ENCODE peak calls at places on chromosomes 12 and 14, in six cellular contexts. P, O, W, I, A and Q are unnamed samples.

GRCh38 chr14:22483863-22484593 is 105.0 kb downstream of the DAD1 start:
- DNase-seq in W (no peak), I (no peak), A (no peak), P (no peak), O (no peak), Q (no peak)

GRCh38 chr14:91774138-91775096 is 42.5 kb upstream of the CATSPERB start:
- DNase-seq in O (no peak), A (no peak), P (no peak), W (no peak), I (no peak), Q (no peak)

GRCh38 chr12:124510301-124510970 is 57.0 kb downstream of the NCOR2 start:
- DNase-seq in O (peak), W (no peak), I (no peak), P (no peak), A (no peak), Q (no peak)

GRCh38 chr12:96247567-96247962 is 53.4 kb downstream of the ELK3 start:
- DNase-seq in A (no peak), O (no peak), P (no peak), W (peak), I (no peak), Q (peak)

GRCh38 chr12:80230068-80230467 is 130.7 kb downstream of the OTOGL start:
- DNase-seq in O (peak), P (no peak), I (peak), A (peak), W (no peak), Q (no peak)

GRCh38 chr12:104626069-104626690 is 169.4 kb downstream of the CHST11 start:
- DNase-seq in A (no peak), W (no peak), O (no peak), P (no peak), I (no peak), Q (no peak)

GRCh38 chr12:6316921-6317692 is 6.6 kb downstream of the PLEKHG6 start:
- DNase-seq in A (no peak), P (peak), I (no peak), O (peak), W (no peak), Q (no peak)

GRCh38 chr14:97891515-97891914 is 1094.3 kb downstream of the VRK1 start:
- DNase-seq in P (no peak), W (no peak), I (no peak), A (no peak), O (no peak), Q (no peak)

GRCh38 chr12:22653790-22654189 is 28.8 kb downstream of the ETNK1 start:
- DNase-seq in O (no peak), A (no peak), I (no peak), W (no peak), P (no peak), Q (no peak)

GRCh38 chr14:100192250-100192671 is 32.8 kb upstream of the DEGS2 start:
- DNase-seq in I (no peak), P (no peak), O (no peak), W (no peak), A (no peak), Q (no peak)

GRCh38 chr12:69348162-69348938 is at the start of gene LYZ:
- DNase-seq in O (no peak), A (no peak), I (no peak), P (no peak), W (no peak), Q (no peak)
- H3K27ac ChIP-seq in O (no peak), A (no peak), I (no peak), P (no peak), W (no peak), Q (no peak)

GRCh38 chr12:101992091-101992490 is 69.7 kb downstream of the WASHC3 start:
- DNase-seq in O (no peak), I (no peak), W (peak), P (no peak), A (no peak), Q (no peak)
- H4K91ac ChIP-seq in O (no peak), I (no peak), W (no peak), P (no peak), A (no peak), Q (no peak)

GRCh38 chr14:106500571-106500970 is 974.2 kb downstream of the TMEM121 start:
- DNase-seq in A (no peak), W (no peak), P (no peak), I (no peak), O (no peak), Q (no peak)
- H3K27ac ChIP-seq in A (no peak), W (no peak), P (no peak), I (no peak), O (no peak), Q (no peak)

GRCh38 chr14:104210548-104211195 is 72.3 kb downstream of the KIF26A start:
- DNase-seq in P (no peak), A (no peak), O (no peak), W (no peak), I (no peak), Q (no peak)

GRCh38 chr14:104209985-104210520 is 71.7 kb downstream of the KIF26A start:
- DNase-seq in P (no peak), O (no peak), A (no peak), I (no peak), W (no peak), Q (no peak)

GRCh38 chr14:104212206-104213095 is 74.1 kb downstream of the KIF26A start:
- DNase-seq in A (no peak), P (no peak), W (no peak), O (no peak), I (no peak), Q (no peak)

GRCh38 chr14:104211741-104212140 is 73.4 kb downstream of the KIF26A start:
- DNase-seq in P (no peak), O (no peak), A (no peak), W (no peak), I (no peak), Q (no peak)

DNA sequence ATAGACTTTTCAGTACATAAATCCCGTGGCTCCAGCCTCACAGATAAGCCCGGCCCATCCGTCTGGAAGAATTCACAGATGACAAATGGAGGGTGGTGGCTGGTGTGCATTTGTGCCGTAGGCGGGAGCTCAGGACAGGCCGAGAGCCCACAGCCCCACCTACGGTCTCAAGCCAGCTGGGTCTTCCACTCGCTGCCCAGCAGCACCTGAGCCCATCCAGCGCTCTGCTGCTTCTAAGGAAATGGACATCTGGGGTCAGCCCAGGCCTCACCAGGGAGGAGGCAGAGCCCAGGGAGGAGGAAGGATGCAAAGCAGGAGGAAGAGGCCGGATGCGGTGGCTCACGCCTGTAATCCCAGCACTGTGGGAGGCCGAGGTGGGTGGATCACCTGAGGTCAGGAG is 72.9 kb downstream of the KIF26A start:
- DNase-seq in I (no peak), O (no peak), W (no peak), P (no peak), A (no peak), Q (no peak)
- H4K91ac ChIP-seq in I (no peak), O (no peak), W (no peak), P (no peak), A (no peak), Q (no peak)

GRCh38 chr12:66139328-66139727 is 8.8 kb upstream of the LLPH start:
- DNase-seq in I (no peak), P (no peak), W (no peak), A (no peak), O (no peak), Q (no peak)

GRCh38 chr12:66141299-66141698 is 10.7 kb upstream of the LLPH start:
- DNase-seq in W (no peak), A (no peak), O (no peak), I (no peak), P (no peak), Q (no peak)

GRCh38 chr12:66132408-66132807 is 1.9 kb upstream of the LLPH start:
- DNase-seq in W (peak), I (no peak), O (peak), A (peak), P (no peak), Q (peak)

GRCh38 chr12:66140726-66141125 is 10.2 kb upstream of the LLPH start:
- DNase-seq in W (no peak), P (no peak), A (no peak), O (no peak), I (no peak), Q (peak)

DNA sequence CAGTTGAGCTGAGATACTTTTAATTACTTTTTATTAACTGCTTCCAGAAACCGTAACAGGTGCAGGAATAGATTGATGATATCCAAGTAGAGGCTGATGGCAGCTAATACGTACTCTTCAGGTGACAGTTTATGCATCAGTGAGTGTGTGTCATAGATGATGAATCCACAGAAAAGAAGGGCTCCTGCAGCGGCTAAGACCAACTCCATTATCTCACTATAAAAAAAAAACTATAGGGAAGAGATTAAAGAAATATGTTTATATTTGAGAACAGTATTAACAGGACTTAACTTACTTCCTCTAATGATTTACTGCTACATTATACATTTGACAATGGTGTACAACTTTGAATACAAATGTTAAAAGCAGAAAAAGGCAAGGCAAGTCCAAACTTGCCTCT is 7.4 kb upstream of the LLPH start:
- DNase-seq in O (no peak), A (no peak), I (no peak), W (no peak), P (no peak), Q (no peak)
- H3K27ac ChIP-seq in O (no peak), A (no peak), I (no peak), W (no peak), P (no peak), Q (no peak)

GRCh38 chr14:29030121-29030520 is 263.5 kb downstream of the FOXG1 start:
- DNase-seq in W (peak), A (no peak), I (no peak), O (no peak), P (no peak), Q (peak)
- H4K91ac ChIP-seq in W (no peak), A (no peak), I (no peak), O (no peak), P (no peak), Q (no peak)

GRCh38 chr14:95155044-95155443 is 2.3 kb downstream of the DICER1 start:
- DNase-seq in I (no peak), W (no peak), P (no peak), A (no peak), O (no peak), Q (no peak)
- H3K27ac ChIP-seq in I (no peak), W (no peak), P (no peak), A (no peak), O (no peak), Q (no peak)